ENCODE peak calls at places on chromosome 22, in six cellular contexts. X is dorsolateral prefrontal cortex, M is neural progenitor cell, D is lower lobe of right lung, N is GM23248, J is Peyer's patch. H is an unnamed sample.

GRCh38 chr22:41499624-41500280 is 30.8 kb downstream of the ACO2 start:
- DNase-seq in J (peak; percentile 65), N (no peak), X (no peak), M (no peak), D (no peak), H (no peak)

GRCh38 chr22:21000215-21000986 is 1.5 kb downstream of the THAP7 start:
- DNase-seq in J (no peak), D (no peak), M (no peak), X (no peak), N (peak; percentile 63), H (no peak)

GRCh38 chr22:48944433-48944755 is 883.3 kb downstream of the BRD1 start:
- DNase-seq in D (no peak), N (no peak), M (no peak), J (no peak), X (no peak), H (peak; percentile 43)

GRCh38 chr22:49663823-49664222 is 163.8 kb downstream of the BRD1 start:
- DNase-seq in X (no peak), D (peak; percentile 24), N (no peak), M (no peak), J (no peak), H (peak; percentile 68)

GRCh38 chr22:49861642-49862407 is 8.2 kb downstream of the ZBED4 start:
- DNase-seq in N (no peak), M (no peak), J (peak; percentile 18), X (no peak), D (no peak), H (no peak)

GRCh38 chr22:20625270-20625669 is 117.9 kb downstream of the MED15 start:
- DNase-seq in N (no peak), X (no peak), D (no peak), M (no peak), J (no peak), H (no peak)

GRCh38 chr22:41447435-41448188 is 1.0 kb upstream of the TOB2 start:
- DNase-seq in M (peak; percentile 90), D (peak; percentile 82), J (peak; percentile 83), X (peak; percentile 78), N (peak; percentile 82), H (peak; percentile 88)

GRCh38 chr22:49936973-49937757 is 18.7 kb downstream of the CRELD2 start:
- DNase-seq in J (no peak), X (peak; percentile 78), M (no peak), N (no peak), D (no peak), H (no peak)

GRCh38 chr22:17910561-17911311 is 113.6 kb downstream of the MICAL3 start:
- DNase-seq in D (no peak), N (peak; percentile 97), J (no peak), X (peak; percentile 81), M (peak; percentile 71), H (peak; percentile 92)

GRCh38 chr22:33515733-33516297 is 404.5 kb downstream of the LARGE1 start:
- DNase-seq in J (peak; percentile 54), N (no peak), D (no peak), M (no peak), X (no peak), H (no peak)

GRCh38 chr22:47341464-47341863 is 579.0 kb downstream of the TBC1D22A start:
- DNase-seq in N (no peak), M (no peak), X (no peak), D (no peak), J (no peak), H (no peak)

GRCh38 chr22:23534851-23535717 is 45.0 kb downstream of the IGLL1 start:
- DNase-seq in J (peak; percentile 45), D (peak; percentile 41), M (no peak), N (no peak), X (peak; percentile 35), H (peak; percentile 59)

GRCh38 chr22:19959043-19959586 is 17.5 kb upstream of the TXNRD2 start:
- DNase-seq in X (no peak), J (peak; percentile 82), M (peak; percentile 99), D (peak; percentile 80), N (peak; percentile 77), H (no peak)

GRCh38 chr22:23225724-23226496 is 45.6 kb downstream of the BCR start:
- DNase-seq in J (peak; percentile 54), D (peak; percentile 77), N (peak; percentile 89), M (no peak), X (no peak), H (no peak)

GRCh38 chr22:21051145-21051835 is 5.5 kb downstream of the LRRC74B start:
- DNase-seq in M (no peak), X (no peak), D (no peak), J (no peak), N (no peak), H (no peak)

GRCh38 chr22:28091486-28091885 is 172.4 kb upstream of the PITPNB start:
- DNase-seq in M (no peak), D (no peak), N (no peak), J (no peak), X (no peak), H (no peak)

GRCh38 chr22:27132400-27132799 is 475.0 kb downstream of the MIAT start:
- DNase-seq in X (no peak), D (no peak), J (no peak), N (no peak), M (no peak), H (no peak)

DNA sequence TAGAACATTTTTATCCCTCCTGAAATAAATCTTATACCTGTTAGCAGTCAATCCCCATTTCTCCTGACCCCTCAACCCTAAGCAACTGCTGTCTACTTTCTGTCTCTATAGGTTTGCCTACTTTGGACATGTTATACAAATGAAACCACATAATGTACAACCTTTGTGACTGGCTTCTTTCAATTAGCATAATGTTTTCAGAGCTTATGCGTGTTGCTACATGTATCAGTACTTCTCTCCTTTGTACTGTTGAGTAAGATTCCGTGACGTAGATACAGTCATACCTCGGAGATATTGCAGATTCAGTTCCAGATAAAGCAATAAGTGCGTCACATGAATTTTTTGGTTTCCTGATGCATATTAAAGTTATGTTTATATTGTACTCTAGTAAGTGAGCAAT is 127.3 kb downstream of the MORC2 start:
- DNase-seq in D (no peak), X (no peak), J (no peak), M (no peak), N (no peak), H (no peak)
- H3K27ac ChIP-seq in D (no peak overlapping the region), X (no peak overlapping the region), J (no peak overlapping the region), M (no peak overlapping the region), N (no peak overlapping the region), H (no peak overlapping the region)

GRCh38 chr22:46102159-46102558 is 48.2 kb upstream of the PPARA start:
- DNase-seq in D (no peak), J (no peak), X (no peak), M (no peak), N (peak; percentile 15), H (no peak)
- H3K27ac ChIP-seq in D (peak overlapping the region; percentile 62), J (no peak overlapping the region), X (peak overlapping the region; percentile 94), M (no peak overlapping the region), N (peak overlapping the region; percentile 82), H (peak overlapping the region; percentile 79)

DNA sequence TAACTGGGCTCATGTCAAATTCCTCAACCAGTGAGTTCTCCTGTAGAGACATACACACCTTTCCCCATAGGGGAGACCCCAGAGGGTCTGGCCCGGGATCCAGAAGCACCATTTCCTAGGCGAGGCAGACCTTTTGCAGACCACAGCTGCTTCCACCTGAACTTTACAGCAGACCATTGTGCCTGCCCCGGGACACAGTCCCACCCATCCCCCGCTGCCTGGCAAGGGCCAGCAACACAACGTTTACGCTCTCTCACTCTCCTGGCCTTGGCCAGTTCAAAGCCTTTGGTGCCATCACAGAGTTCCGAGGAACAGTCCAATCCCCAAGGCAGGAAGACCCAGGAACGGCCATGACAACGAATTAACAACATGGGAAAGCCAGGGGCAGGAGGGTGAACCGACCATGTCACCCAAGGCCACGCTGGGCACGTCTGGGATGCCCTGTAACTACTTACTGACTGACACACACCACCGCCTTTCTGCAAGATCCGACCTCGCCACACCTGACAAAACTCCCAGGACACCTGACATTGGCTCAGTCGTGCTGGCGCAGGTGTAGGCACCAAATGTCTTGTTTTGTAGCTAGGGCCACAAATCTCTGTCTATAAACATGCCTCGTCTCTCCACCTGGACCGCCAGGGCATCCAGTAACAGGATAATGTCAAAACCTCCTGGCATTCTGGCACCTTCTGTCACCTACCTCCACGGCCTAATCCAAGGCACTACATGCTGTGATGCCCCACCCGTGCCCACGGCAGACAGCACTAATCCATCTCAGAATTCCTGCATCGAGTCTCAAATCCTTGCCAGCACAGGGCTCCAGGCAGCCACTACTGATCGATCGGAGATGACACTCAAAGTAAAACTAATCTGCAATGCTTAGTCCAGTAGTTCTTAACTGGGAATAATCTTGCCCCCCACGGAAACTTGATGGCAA is 51.3 kb downstream of the MYH9 start:
- DNase-seq in J (no peak), X (no peak), D (no peak), M (no peak), N (no peak), H (no peak)
- H3K27ac ChIP-seq in J (peak overlapping the region; percentile 86), X (peak overlapping the region; percentile 94), D (peak overlapping the region; percentile 90), M (peak overlapping the region; percentile 89), N (peak overlapping the region; percentile 87), H (peak overlapping the region; percentile 98)

GRCh38 chr22:37970864-37971263 is 13.5 kb downstream of the SOX10 start:
- DNase-seq in J (no peak), D (no peak), N (no peak), X (no peak), M (no peak), H (no peak)

GRCh38 chr22:37965940-37966664 is 12.6 kb downstream of the POLR2F start:
- DNase-seq in J (no peak), M (no peak), N (no peak), X (no peak), D (no peak), H (no peak)

GRCh38 chr22:37967147-37967546 is 13.6 kb downstream of the POLR2F start:
- DNase-seq in J (no peak), M (no peak), X (no peak), D (no peak), N (no peak), H (no peak)

GRCh38 chr22:37967637-37968451 is 14.3 kb downstream of the POLR2F start:
- DNase-seq in J (no peak), D (no peak), N (no peak), X (no peak), M (peak; percentile 68), H (no peak)

DNA sequence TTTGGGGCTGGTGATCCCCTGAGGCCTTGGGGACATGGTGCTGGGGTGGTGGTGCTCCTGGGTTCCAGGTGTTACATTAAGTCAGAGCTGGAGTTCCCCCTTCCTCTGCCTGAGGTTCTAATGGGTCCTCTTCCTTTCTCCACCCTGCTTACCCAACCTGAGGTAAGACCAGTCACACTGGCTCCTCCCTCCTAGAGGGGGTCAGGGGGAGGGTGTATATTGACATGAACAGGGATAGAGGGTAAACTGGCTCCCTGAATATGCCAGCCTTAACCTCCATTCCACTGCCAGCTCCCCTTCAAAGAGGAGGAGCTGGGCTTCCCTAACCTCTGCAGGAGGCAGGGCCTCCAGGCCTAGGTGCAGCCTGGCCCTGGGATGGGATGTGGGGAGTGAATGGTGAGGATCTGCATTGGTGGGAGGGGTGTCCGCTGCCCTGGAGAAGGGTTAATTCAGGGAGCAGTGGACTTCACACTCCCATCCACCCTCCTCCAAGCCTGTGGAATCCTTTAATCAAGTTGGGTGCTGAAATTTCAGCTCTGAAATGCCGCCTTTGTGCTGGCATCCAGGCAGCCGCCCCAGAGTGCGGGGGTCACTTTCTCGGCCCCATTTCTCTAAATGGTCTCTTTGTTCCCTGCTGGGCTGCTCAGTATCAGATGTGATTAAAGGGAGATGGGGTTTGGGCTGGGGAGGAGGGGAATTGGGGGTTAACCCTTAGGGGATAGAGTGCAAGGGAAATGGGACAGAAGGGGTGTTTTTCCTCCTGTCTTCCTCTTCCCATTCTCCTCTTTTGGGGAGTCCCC is 15.2 kb downstream of the POLR2F start:
- DNase-seq in J (no peak), M (no peak), X (peak; percentile 76), D (no peak), N (no peak), H (no peak)
- H3K27ac ChIP-seq in J (no peak overlapping the region), M (peak overlapping the region; percentile 49), X (peak overlapping the region; percentile 89), D (no peak overlapping the region), N (no peak overlapping the region), H (no peak overlapping the region)

H was measured in coronary artery.